ENCODE peak calls at places on chromosomes 2 and 18, in five cellular contexts. G, M, U, I and Q are unnamed samples.

GRCh38 chr18:75100832-75101630 is 107.9 kb downstream of the PTGR3 start:
- DNase-seq in G (no peak), M (no peak), U (no peak), I (no peak), Q (no peak)

GRCh38 chr2:134668821-134669220 is 50.0 kb downstream of the TMEM163 start:
- DNase-seq in G (peak; percentile 24), M (no peak), U (no peak), I (peak; percentile 42), Q (no peak)

GRCh38 chr2:21256006-21256405 is 132.2 kb downstream of the TDRD15 start:
- DNase-seq in G (no peak), M (peak; percentile 93), U (no peak), I (peak; percentile 31), Q (no peak)

GRCh38 chr2:207395535-207396251 is 134.1 kb upstream of the CREB1 start:
- DNase-seq in G (no peak), M (no peak), U (no peak), I (no peak), Q (no peak)

GRCh38 chr2:219073413-219074129 is 12.8 kb upstream of the IHH start:
- DNase-seq in G (peak; percentile 89), M (no peak), U (peak; percentile 89), I (peak; percentile 29), Q (peak; percentile 38)

GRCh38 chr2:236745420-236746210 is 176.0 kb downstream of the ACKR3 start:
- DNase-seq in G (peak; percentile 83), M (no peak), U (no peak), I (peak; percentile 68), Q (peak; percentile 39)

GRCh38 chr2:148560501-148560900 is 84.0 kb upstream of the EPC2 start:
- DNase-seq in G (no peak), M (no peak), U (peak; percentile 66), I (no peak), Q (no peak)

GRCh38 chr18:9530226-9531009 is 55.1 kb downstream of the RALBP1 start:
- DNase-seq in G (no peak), M (no peak), U (no peak), I (no peak), Q (no peak)

GRCh38 chr2:56313541-56313940 is 129.8 kb downstream of the CCDC85A start:
- DNase-seq in G (no peak), M (peak; percentile 40), U (no peak), I (no peak), Q (no peak)

GRCh38 chr18:14933049-14933851 is 185.3 kb downstream of the ANKRD30B start:
- DNase-seq in G (no peak), M (no peak), U (peak; percentile 35), I (no peak), Q (no peak)

GRCh38 chr2:121123268-121123667 is 161.7 kb downstream of the TFCP2L1 start:
- DNase-seq in G (no peak), M (no peak), U (no peak), I (no peak), Q (no peak)

GRCh38 chr2:176101862-176102261 is 2.3 kb downstream of the HOXD12 start:
- DNase-seq in G (peak; percentile 39), M (no peak), U (no peak), I (no peak), Q (no peak)

GRCh38 chr2:192123847-192124246 is 70.9 kb downstream of the TMEFF2 start:
- DNase-seq in G (no peak), M (peak; percentile 39), U (peak; percentile 25), I (no peak), Q (peak; percentile 29)

GRCh38 chr2:13002536-13002935 is 285.8 kb downstream of the TRIB2 start:
- DNase-seq in G (no peak), M (no peak), U (no peak), I (no peak), Q (no peak)

GRCh38 chr2:86221066-86221684 is 21.9 kb downstream of the MRPL35 start:
- DNase-seq in G (peak; percentile 90), M (peak; percentile 65), U (no peak), I (peak; percentile 48), Q (no peak)

GRCh38 chr18:78716581-78716980 is 263.0 kb upstream of the SALL3 start:
- DNase-seq in G (no peak), M (no peak), U (no peak), I (no peak), Q (no peak)

GRCh38 chr2:154616659-154617058 is 81.8 kb upstream of the KCNJ3 start:
- DNase-seq in G (no peak), M (no peak), U (no peak), I (no peak), Q (no peak)

GRCh38 chr2:120350125-120350524 is 4.2 kb downstream of the INHBB start:
- DNase-seq in G (no peak), M (no peak), U (no peak), I (no peak), Q (no peak)

GRCh38 chr2:85269959-85270358 is 57.8 kb downstream of the TGOLN2 start:
- DNase-seq in G (peak; percentile 40), M (no peak), U (peak; percentile 62), I (no peak), Q (no peak)

GRCh38 chr2:32947484-32948143 is 861 bp downstream of the LTBP1 start:
- DNase-seq in G (peak; percentile 89), M (no peak), U (peak; percentile 87), I (peak; percentile 28), Q (no peak)

GRCh38 chr2:138831691-138832090 is 51.5 kb upstream of the NXPH2 start:
- DNase-seq in G (no peak), M (no peak), U (no peak), I (no peak), Q (no peak)

GRCh38 chr2:131056204-131056975 is 36.9 kb downstream of the FAM168B start:
- DNase-seq in G (no peak), M (peak; percentile 42), U (peak; percentile 68), I (no peak), Q (no peak)

GRCh38 chr2:197197808-197198409 is 112.7 kb downstream of the ANKRD44 start:
- DNase-seq in G (no peak), M (no peak), U (no peak), I (no peak), Q (no peak)
- H3K4me3 ChIP-seq in G (no peak overlapping the region), M (no peak overlapping the region), U (no peak overlapping the region), I (no peak overlapping the region), Q (no peak overlapping the region)

GRCh38 chr2:185939858-185940257 is 201.3 kb downstream of the FSIP2 start:
- DNase-seq in G (no peak), M (no peak), U (no peak), I (no peak), Q (no peak)

DNA sequence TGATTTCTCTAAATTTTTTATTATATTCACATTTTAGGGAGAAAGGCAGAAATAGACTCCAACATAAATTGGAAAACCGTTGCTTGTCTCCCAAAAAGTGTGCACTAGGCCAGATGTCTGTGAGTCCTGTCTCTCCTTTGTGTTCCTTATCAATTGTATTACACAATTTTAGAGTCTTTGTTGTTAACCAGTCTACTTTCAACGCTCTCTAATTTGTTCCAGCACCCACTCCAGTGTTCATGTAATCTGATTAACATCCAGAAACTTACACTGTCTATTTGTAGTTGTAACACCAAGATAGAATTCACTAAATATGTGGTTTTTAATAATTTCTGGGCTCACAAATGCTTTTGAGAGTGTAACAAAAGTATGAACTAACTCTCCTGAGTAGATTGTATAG is 195.6 kb downstream of the FSIP2 start:
- DNase-seq in G (no peak), M (no peak), U (no peak), I (no peak), Q (no peak)
- TF ChIP-seq CTCF in G (no peak), M (no peak), U (no peak), I (no peak), Q (no peak)

DNA sequence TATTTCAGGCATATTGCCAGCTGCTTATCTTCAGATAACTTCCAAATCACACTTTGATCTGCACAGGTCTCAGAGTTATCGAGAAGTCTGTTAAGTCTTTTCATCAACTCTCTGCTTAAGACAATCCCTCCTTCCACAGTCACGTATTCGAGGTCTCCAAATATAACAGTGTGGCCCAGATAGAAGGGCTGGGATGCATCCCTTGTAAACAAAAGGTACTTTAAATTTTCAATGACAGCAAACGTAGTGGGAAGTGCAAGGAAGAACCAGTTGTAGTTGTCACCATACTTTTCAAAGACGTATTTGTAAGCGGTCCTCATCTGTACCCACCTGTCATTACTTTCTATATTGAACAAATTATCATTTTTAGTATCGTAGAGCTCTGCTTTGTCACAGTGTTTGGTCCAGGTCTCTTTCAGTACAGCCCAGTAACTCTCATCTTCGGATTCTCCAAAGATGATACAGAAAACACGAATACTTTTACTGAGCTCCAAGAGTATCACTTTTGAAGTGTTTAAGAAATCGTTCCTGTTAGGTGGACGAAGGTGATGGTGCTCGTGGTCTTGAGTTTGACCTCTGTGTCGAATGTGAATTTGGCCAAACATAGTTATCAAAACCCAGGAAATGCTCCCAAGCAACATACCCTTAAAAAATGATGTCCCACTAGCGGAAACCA is 445 bp downstream of the C1GALT1C1L start:
- DNase-seq in G (no peak), M (no peak), U (no peak), I (no peak), Q (no peak)
- H3K4me3 ChIP-seq in G (no peak overlapping the region), M (peak overlapping the region; percentile 65), U (peak overlapping the region; percentile 85), I (peak overlapping the region; percentile 38), Q (peak overlapping the region; percentile 42)

GRCh38 chr2:128467321-128467901 is 148.7 kb upstream of the HS6ST1 start:
- DNase-seq in G (peak; percentile 29), M (no peak), U (peak; percentile 27), I (no peak), Q (no peak)

GRCh38 chr2:128469875-128470274 is 151.2 kb upstream of the HS6ST1 start:
- DNase-seq in G (no peak), M (no peak), U (no peak), I (no peak), Q (no peak)

GRCh38 chr2:128466377-128467175 is 147.9 kb upstream of the HS6ST1 start:
- DNase-seq in G (peak; percentile 16), M (peak; percentile 41), U (peak; percentile 62), I (no peak), Q (no peak)

GRCh38 chr2:128468186-128468585 is 149.5 kb upstream of the HS6ST1 start:
- DNase-seq in G (no peak), M (no peak), U (peak; percentile 32), I (no peak), Q (no peak)

GRCh38 chr2:128469203-128469602 is 150.5 kb upstream of the HS6ST1 start:
- DNase-seq in G (peak; percentile 80), M (no peak), U (peak; percentile 66), I (no peak), Q (no peak)
- TF ChIP-seq CTCF in G (peak; percentile 81), M (no peak), U (peak; percentile 35), I (no peak), Q (peak; percentile 40)

GRCh38 chr2:150400849-150401248 is 86.6 kb downstream of the RND3 start:
- DNase-seq in G (no peak), M (no peak), U (no peak), I (no peak), Q (no peak)

GRCh38 chr2:150409196-150409595 is 78.3 kb downstream of the RND3 start:
- DNase-seq in G (no peak), M (no peak), U (no peak), I (no peak), Q (no peak)

GRCh38 chr2:150404147-150404546 is 83.3 kb downstream of the RND3 start:
- DNase-seq in G (no peak), M (no peak), U (no peak), I (no peak), Q (no peak)

DNA sequence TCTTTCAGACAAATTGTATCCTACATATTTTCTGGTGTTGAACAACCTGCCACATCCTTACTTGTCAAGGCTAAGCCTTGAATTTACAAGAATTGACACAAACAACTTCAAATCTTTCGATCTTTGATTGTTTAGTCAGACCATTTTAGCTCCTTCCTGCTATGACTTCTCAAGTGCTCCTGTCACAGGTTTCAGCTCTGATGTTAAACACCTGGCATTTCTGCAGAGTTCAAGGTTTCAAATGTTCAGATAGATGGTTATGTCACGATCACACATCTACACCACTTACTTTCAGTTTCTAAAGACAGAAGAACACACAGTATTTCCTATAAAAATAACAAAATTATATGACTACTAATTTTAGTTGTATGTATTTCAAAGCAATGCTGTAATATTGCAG is 84.0 kb downstream of the RND3 start:
- DNase-seq in G (no peak), M (no peak), U (no peak), I (no peak), Q (no peak)
- H3K4me3 ChIP-seq in G (no peak overlapping the region), M (peak overlapping the region; percentile 26), U (peak overlapping the region; percentile 60), I (no peak overlapping the region), Q (no peak overlapping the region)